ENCODE peak calls at places on chromosomes 5 and 9, in five cellular contexts. T is cardiac muscle cell, V is lung, B is fibroblast of lung, L is mammary epithelial cell. G is an unnamed sample.

GRCh38 chr9:17342696-17343095 is 207.9 kb downstream of the CNTLN start:
- DNase-seq in T (no peak), B (no peak), L (no peak), V (no peak), G (no peak)

GRCh38 chr5:172645271-172645670 is 4.2 kb downstream of the NEURL1B start:
- DNase-seq in V (no peak), L (no peak), B (no peak), T (no peak), G (no peak)

GRCh38 chr9:92600742-92601261 is 65.0 kb upstream of the ECM2 start:
- DNase-seq in T (peak; percentile 67), B (peak; percentile 55), V (no peak), L (no peak), G (no peak)

GRCh38 chr5:122485226-122485625 is 173.2 kb downstream of the SNCAIP start:
- DNase-seq in B (no peak), L (no peak), V (no peak), T (no peak), G (no peak)

GRCh38 chr9:116377179-116377790 is 223.7 kb downstream of the PAPPA start:
- DNase-seq in V (no peak), L (peak; percentile 76), B (peak; percentile 69), T (peak; percentile 65), G (no peak)

GRCh38 chr5:104179057-104179456 is 616.5 kb upstream of the NUDT12 start:
- DNase-seq in T (peak; percentile 66), V (no peak), B (peak; percentile 35), L (peak; percentile 42), G (peak; percentile 31)

GRCh38 chr5:159316519-159317383 is 13.5 kb downstream of the IL12B start:
- DNase-seq in B (peak; percentile 76), L (peak; percentile 39), V (no peak), T (peak; percentile 79), G (peak; percentile 30)

GRCh38 chr5:14925326-14925725 is 53.7 kb upstream of the ANKH start:
- DNase-seq in V (no peak), B (peak; percentile 61), L (no peak), T (no peak), G (no peak)

GRCh38 chr9:120928015-120928719 is 1.6 kb upstream of the TRAF1 start:
- DNase-seq in B (no peak), T (no peak), L (no peak), V (peak; percentile 58), G (peak; percentile 63)

GRCh38 chr9:121266356-121266755 is 1.6 kb upstream of the GSN start:
- DNase-seq in T (no peak), L (no peak), V (no peak), B (no peak), G (no peak)

GRCh38 chr5:109830955-109831502 is 141.3 kb downstream of the MAN2A1 start:
- DNase-seq in V (no peak), L (peak; percentile 24), B (no peak), T (no peak), G (no peak)

GRCh38 chr5:131796793-131797693 is at the start of gene FNIP1:
- DNase-seq in V (peak; percentile 100), T (peak; percentile 98), B (peak; percentile 95), L (peak; percentile 97), G (peak; percentile 100)

GRCh38 chr5:133048993-133049725 is 2.7 kb upstream of the HSPA4 start:
- DNase-seq in B (no peak), L (no peak), V (no peak), T (peak; percentile 24), G (no peak)

DNA sequence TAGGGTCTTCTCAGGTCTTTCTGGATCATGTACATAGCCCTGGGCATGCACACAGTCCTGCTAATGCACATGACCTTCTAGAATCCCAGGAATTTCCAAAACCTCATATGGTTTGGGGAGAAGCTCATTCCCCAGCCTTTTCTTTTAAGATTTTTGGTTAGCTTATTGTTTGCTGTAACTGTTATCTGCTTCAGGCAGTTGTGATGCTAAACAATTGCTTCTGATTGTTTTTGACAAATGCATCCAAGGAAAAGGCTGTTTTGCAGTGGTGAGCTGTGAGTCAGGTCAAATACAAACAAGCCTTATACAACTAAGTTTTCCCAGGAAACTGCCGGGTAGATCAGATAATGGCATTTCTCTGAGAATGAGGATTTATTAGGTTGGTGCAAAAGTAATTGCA is 32.7 kb downstream of the SMC5 start:
- DNase-seq in L (no peak), B (no peak), V (no peak), T (no peak), G (no peak)
- H3K9me3 ChIP-seq in L (no peaks in the 10 kb centered on the region), B (no peaks in the 10 kb centered on the region), V (peaks cover 5% of the 10 kb centered on the region), T (no peaks in the 10 kb centered on the region), G (no peaks in the 10 kb centered on the region)

DNA sequence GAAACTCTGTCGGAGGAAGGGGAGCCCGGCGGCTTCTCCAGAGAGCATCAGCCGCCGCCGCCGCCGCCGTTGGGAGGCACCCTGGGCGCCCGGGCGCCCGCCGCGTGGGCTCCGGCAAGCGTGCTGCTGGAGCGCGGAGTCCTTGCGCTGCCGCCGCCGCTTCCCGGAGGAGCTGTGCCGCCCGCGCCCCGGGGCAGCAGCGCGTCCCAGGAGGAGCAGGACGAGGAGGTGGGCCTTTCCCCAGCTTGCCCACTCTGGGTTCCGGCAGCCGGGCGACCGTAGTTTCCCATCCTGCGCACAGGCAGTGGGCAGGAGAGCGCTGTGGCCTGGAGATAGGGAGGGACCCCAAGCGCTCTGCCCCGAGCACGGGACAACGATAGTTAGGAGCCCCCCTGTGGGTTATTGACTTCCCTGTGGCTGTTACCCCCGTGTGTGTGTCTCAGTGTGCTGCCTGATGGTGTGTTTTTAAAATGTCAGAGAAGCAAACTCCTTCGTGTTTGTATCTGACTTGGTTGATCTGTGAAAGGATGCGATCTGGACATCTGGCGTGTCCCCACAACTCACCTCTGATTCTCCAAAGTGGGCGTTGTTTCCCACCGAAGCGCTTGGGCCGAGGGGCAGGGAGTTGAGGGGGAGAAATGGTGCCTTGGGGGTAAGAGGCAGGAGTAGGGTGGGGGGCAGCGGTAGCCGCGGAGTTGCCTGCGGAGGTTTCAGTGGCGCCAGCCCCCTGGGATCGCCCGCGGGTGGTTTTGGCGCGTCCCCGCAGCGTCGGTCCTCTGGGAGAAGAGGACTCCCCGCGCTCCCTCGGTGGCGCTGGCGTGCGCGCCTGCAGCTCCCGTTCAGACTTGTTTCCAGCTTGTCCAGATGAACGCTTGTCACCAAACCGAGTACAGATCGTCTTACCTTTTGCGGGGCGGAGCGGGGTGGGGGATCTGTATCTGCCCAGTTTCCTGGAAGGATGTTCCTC is 881 bp downstream of the MAST4 start:
- DNase-seq in B (peak; percentile 22), T (peak; percentile 35), L (peak; percentile 41), V (peak; percentile 52), G (peak; percentile 42)
- TF ChIP-seq CTCF in B (no peak), T (no peak), L (no peak), V (no peak), G (no peak)

GRCh38 chr5:141398608-141399007 is 861 bp downstream of the PCDHGB5 start:
- DNase-seq in L (no peak), T (no peak), B (no peak), V (no peak), G (no peak)
- H3K9me3 ChIP-seq in L (peaks cover 49% of the 10 kb centered on the region), T (no peaks in the 10 kb centered on the region), B (peaks cover 5% of the 10 kb centered on the region), V (peaks cover 3% of the 10 kb centered on the region), G (no peaks in the 10 kb centered on the region)

DNA sequence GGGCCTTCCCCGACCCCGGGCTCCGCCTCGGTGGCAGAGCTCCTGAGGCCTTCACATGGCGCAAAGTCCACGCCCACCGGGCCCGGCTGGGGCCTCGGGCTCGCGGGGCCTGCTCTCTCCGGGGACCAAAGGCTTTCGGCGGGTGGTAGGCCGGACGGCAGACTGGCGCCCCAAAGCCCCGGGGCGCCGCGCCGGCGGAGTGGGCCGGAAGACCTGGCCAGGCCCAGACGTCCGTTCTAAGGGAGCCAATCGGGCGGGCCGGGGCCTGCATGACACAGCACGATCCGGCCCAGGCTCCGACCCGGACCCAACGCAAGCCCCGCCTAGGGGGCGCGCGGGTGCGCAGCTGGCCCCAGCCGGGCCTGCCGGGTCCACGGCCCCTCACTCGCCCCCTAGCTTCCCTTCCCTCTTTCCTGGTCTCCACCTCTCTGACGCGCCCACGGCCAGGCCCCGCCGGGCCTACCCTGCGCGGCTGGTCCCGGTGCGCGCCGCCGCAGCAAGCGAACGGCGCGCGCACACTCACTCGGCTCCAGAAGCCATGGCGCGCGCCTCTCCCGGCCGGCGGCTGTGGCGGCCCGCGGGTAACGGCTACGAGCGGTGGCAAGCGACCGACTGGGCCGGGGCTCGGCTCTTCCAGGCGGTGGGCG is 488 bp downstream of the VCP start:
- DNase-seq in L (peak; percentile 86), B (peak; percentile 86), V (peak; percentile 83), T (peak; percentile 92), G (peak; percentile 80)
- TF ChIP-seq CTCF in L (no peak), B (peak; percentile 21), V (peak; percentile 15), T (peak; percentile 45), G (peak; percentile 13)

GRCh38 chr9:36882117-36882465 is 152.0 kb downstream of the PAX5 start:
- DNase-seq in T (no peak), V (no peak), B (no peak), L (no peak), G (no peak)
- H3K9me3 ChIP-seq in T (no peaks in the 10 kb centered on the region), V (no peaks in the 10 kb centered on the region), B (no peaks in the 10 kb centered on the region), L (no peaks in the 10 kb centered on the region), G (no peaks in the 10 kb centered on the region)

DNA sequence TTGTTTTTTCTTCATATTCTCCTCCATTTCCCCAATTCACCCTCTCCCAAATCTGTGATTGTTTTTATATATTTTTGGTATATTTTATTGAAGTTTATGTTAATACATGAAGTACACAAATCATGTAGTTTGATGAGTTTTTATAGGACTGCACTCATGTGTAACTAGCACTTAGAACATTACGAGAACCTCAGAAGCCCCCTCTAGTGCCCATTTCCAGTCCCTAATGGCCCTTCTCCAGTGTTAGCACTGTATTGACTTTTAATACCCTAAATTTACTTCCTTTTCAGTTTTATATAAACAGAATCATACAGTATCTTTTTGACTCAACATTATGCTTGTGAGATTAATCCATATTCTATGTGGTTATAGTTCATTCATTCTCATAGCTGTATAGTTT is 18.5 kb upstream of the FKTN start:
- DNase-seq in T (no peak), V (no peak), B (peak; percentile 7), L (no peak), G (no peak)
- TF ChIP-seq CTCF in T (peak; percentile 7), V (no peak), B (peak; percentile 12), L (no peak), G (no peak)

DNA sequence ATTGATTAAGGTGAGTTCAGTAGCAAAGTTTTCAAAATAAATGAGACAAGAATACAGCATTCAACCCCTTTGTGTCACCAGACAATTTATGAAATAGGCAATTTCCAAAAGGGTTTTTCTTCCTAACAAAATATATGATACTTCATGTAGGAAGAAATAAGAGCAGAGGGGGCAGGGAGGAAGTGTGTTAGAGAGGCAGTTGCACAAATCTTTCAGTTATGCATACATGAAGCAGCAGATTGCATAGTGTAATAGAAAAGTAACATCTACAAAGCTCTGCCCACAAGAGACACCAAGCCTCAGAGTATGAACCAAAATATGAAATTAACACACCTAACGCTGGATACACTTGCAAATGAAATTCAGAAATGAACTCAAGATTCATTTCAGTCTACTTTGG is 157.0 kb downstream of the DENND1A start:
- DNase-seq in L (no peak), T (no peak), B (no peak), V (no peak), G (no peak)
- H3K9me3 ChIP-seq in L (no peaks in the 10 kb centered on the region), T (no peaks in the 10 kb centered on the region), B (no peaks in the 10 kb centered on the region), V (no peaks in the 10 kb centered on the region), G (no peaks in the 10 kb centered on the region)